ENCODE peak calls at places on chromosomes 3 and 15, in four cellular contexts. Z is GM13977, A is gastrocnemius medialis, D is MM.1S. E is an unnamed sample.
A peak's percentile ranks its signal among the peaks of the same experiment; 100 is the strongest.

GRCh38 chr3:37492977-37493471 is 318.6 kb upstream of the LRRFIP2 start:
- DNase-seq in Z (no peak), A (no peak), D (no peak), E (no peak)

GRCh38 chr3:99925584-99925983 is 107.9 kb downstream of the CMSS1 start:
- DNase-seq in Z (no peak), A (peak; percentile 35), D (no peak), E (no peak)

GRCh38 chr3:53597136-53597915 is 102.9 kb downstream of the CACNA1D start:
- DNase-seq in Z (no peak), A (no peak), D (no peak), E (no peak)

GRCh38 chr15:57307527-57308193 is 68.6 kb upstream of the CGNL1 start:
- DNase-seq in Z (no peak), A (no peak), D (no peak), E (no peak)

GRCh38 chr3:48811524-48811923 is 36.1 kb downstream of the PRKAR2A start:
- DNase-seq in Z (no peak), A (no peak), D (no peak), E (no peak)

GRCh38 chr3:134917631-134918030 is 122.6 kb downstream of the EPHB1 start:
- DNase-seq in Z (no peak), A (no peak), D (no peak), E (no peak)

GRCh38 chr3:112027839-112028238 is 6.7 kb upstream of the TMPRSS7 start:
- DNase-seq in Z (no peak), A (no peak), D (no peak), E (no peak)

GRCh38 chr15:78355185-78355584 is 15.0 kb downstream of the CRABP1 start:
- DNase-seq in Z (no peak), A (no peak), D (no peak), E (no peak)

GRCh38 chr15:60485365-60485764 is 6.4 kb upstream of the ICE2 start:
- DNase-seq in Z (no peak), A (no peak), D (no peak), E (no peak)

GRCh38 chr15:90402806-90403205 is 14.8 kb downstream of the IQGAP1 start:
- DNase-seq in Z (no peak), A (no peak), D (no peak), E (no peak)

GRCh38 chr15:70215951-70216350 is 118.2 kb upstream of the TLE3 start:
- DNase-seq in Z (no peak), A (no peak), D (no peak), E (no peak)

GRCh38 chr15:77173487-77173886 is 102.6 kb upstream of the TSPAN3 start:
- DNase-seq in Z (no peak), A (no peak), D (no peak), E (no peak)

GRCh38 chr15:85276508-85276907 is 103.9 kb upstream of the AKAP13 start:
- DNase-seq in Z (no peak), A (no peak), D (no peak), E (no peak)

GRCh38 chr3:28348286-28348636 is 260 bp upstream of the ZCWPW2 start:
- DNase-seq in Z (no peak), A (peak; percentile 90), D (no peak), E (no peak)

GRCh38 chr3:61776390-61776789 is 215.0 kb downstream of the PTPRG start:
- DNase-seq in Z (no peak), A (no peak), D (no peak), E (no peak)

GRCh38 chr3:45537596-45537959 is 57.0 kb upstream of the LIMD1 start:
- DNase-seq in Z (no peak), A (no peak), D (no peak), E (no peak)
- TF ChIP-seq CTCF in Z (no peak), A (no peak), D (no peak), E (no peak)

DNA sequence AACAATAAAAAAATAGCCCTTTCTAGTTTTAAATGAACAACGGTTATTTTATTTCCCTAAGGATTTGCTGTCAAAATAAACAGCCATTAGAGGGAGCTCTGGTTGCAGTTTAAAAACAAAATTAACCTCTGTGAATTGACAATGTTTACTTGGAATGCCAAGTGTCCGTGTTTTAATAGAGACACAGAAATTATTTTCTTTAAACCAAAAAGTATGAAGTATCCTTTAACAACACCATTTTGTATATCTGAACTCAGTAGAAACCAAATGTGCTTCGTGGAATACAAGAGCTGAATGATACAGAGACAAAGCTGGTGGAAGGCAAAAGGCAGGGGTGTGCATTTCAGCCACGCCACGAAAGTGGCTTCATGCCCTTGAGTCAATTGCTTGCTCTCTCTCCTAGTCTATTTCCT is 74.4 kb downstream of the MOBP start:
- DNase-seq in Z (no peak), A (no peak), D (peak; percentile 49), E (no peak)
- TF ChIP-seq CTCF in Z (peak; percentile 36), A (peak; percentile 33), D (peak; percentile 60), E (no peak)

GRCh38 chr3:13140596-13140995 is 67.4 kb upstream of the IQSEC1 start:
- DNase-seq in Z (no peak), A (no peak), D (no peak), E (no peak)

GRCh38 chr3:13136426-13136825 is 63.2 kb upstream of the IQSEC1 start:
- DNase-seq in Z (no peak), A (no peak), D (no peak), E (no peak)

GRCh38 chr3:13139471-13140065 is 66.3 kb upstream of the IQSEC1 start:
- DNase-seq in Z (no peak), A (no peak), D (no peak), E (no peak)

GRCh38 chr3:13137808-13138565 is 64.8 kb upstream of the IQSEC1 start:
- DNase-seq in Z (no peak), A (no peak), D (no peak), E (no peak)

GRCh38 chr3:13138566-13139145 is 65.4 kb upstream of the IQSEC1 start:
- DNase-seq in Z (no peak), A (no peak), D (no peak), E (no peak)
- TF ChIP-seq CTCF in Z (no peak), A (no peak), D (no peak), E (no peak)

GRCh38 chr15:19973718-19974117 is 567.9 kb downstream of the GOLGA6L6 start:
- DNase-seq in Z (no peak), A (no peak), D (peak; percentile 21), E (no peak)
- TF ChIP-seq CTCF in Z (no peak), A (no peak), D (peak; percentile 55), E (no peak)

GRCh38 chr3:123723527-123724168 is 138.8 kb upstream of the HACD2 start:
- DNase-seq in Z (peak; percentile 79), A (peak; percentile 34), D (peak; percentile 77), E (peak; percentile 81)

GRCh38 chr3:123716421-123716820 is 131.6 kb upstream of the HACD2 start:
- DNase-seq in Z (no peak), A (no peak), D (no peak), E (no peak)

GRCh38 chr3:123720638-123721037 is 135.8 kb upstream of the HACD2 start:
- DNase-seq in Z (no peak), A (no peak), D (no peak), E (no peak)

GRCh38 chr3:123722021-123722420 is 137.2 kb upstream of the HACD2 start:
- DNase-seq in Z (no peak), A (no peak), D (no peak), E (no peak)

GRCh38 chr3:123719785-123720531 is 135.1 kb upstream of the HACD2 start:
- DNase-seq in Z (no peak), A (no peak), D (no peak), E (no peak)
- TF ChIP-seq CTCF in Z (no peak), A (no peak), D (no peak), E (no peak)

GRCh38 chr3:156448300-156448699 is 106.6 kb downstream of the SSR3 start:
- DNase-seq in Z (peak; percentile 28), A (no peak), D (peak; percentile 67), E (peak; percentile 27)
- TF ChIP-seq CTCF in Z (peak; percentile 57), A (no peak), D (peak; percentile 61), E (no peak)

GRCh38 chr3:169578381-169578780 is 85.1 kb downstream of the MECOM start:
- DNase-seq in Z (no peak), A (no peak), D (no peak), E (no peak)

GRCh38 chr3:169575381-169575780 is 88.1 kb downstream of the MECOM start:
- DNase-seq in Z (no peak), A (no peak), D (no peak), E (no peak)

GRCh38 chr3:169574531-169574930 is 89.0 kb downstream of the MECOM start:
- DNase-seq in Z (no peak), A (no peak), D (no peak), E (no peak)

GRCh38 chr3:169579086-169579485 is 84.4 kb downstream of the MECOM start:
- DNase-seq in Z (no peak), A (no peak), D (no peak), E (no peak)

DNA sequence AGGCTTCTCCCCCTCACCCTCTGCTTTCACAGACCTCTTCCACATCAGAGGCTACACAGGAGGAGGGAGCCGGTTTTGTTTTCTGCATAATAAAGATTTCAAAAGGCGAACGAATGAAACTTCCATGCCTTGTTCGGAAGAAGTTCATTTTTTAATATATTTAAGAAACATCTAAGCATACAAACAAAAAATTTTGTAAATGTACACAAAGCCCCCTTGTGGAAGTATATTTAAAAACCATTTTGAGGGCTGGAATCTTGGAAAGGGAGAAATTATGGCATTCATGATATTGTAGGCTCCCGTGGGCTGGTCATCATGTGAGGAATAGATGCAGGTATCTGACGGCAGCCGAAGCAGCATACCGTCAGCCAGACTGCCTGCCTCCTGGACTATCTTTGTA is 90.4 kb downstream of the MECOM start:
- DNase-seq in Z (no peak), A (no peak), D (no peak), E (no peak)
- TF ChIP-seq CTCF in Z (no peak), A (no peak), D (peak; percentile 9), E (no peak)

DNA sequence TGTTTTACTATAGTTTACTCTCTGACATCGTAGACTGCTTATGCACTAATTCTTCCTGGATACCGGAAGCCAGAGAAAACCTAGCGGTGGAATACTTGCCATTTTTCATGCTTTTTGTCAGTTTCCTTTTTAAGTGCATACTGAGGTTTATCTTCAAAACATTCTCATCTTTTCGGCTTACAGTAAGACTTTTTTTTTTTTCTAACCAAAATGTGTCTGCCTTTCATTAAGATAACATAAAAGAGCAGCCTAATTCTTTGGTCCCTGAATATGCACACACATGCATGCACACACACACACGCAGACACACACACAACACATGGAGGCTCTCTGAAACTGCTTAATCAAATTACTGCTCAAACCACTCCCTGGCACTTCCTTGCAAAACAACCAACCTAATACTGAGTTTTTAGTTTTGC is 1.3 kb downstream of the ZNF445 start:
- DNase-seq in Z (no peak), A (no peak), D (no peak), E (no peak)
- TF ChIP-seq CTCF in Z (no peak), A (no peak), D (no peak), E (no peak)

GRCh38 chr3:63349583-63350177 is 71.6 kb downstream of the SYNPR start:
- DNase-seq in Z (peak; percentile 42), A (no peak), D (peak; percentile 79), E (peak; percentile 43)
- TF ChIP-seq CTCF in Z (peak; percentile 74), A (peak; percentile 53), D (peak; percentile 83), E (peak; percentile 64)

GRCh38 chr15:36808401-36809160 is 229.2 kb downstream of the CDIN1 start:
- DNase-seq in Z (no peak), A (no peak), D (no peak), E (no peak)
- TF ChIP-seq CTCF in Z (no peak), A (no peak), D (no peak), E (no peak)

E was measured in GM13976.